ENCODE peak calls at places on chromosomes 4 and X, in nine cellular contexts. M is choroid plexus epithelial cell, B is pancreas, V is AG10803, U is Peyer's patch, T is AG04450, N is BJ, R is GM12865, Q is NB4. D is an unnamed sample.

GRCh38 chrX:20729421-20729820 is 462.7 kb upstream of the RPS6KA3 start:
- DNase-seq in M (peak; percentile 2), B (no peak), V (peak; percentile 81), U (no peak), T (no peak), N (no peak), R (no peak), Q (no peak), D (peak; percentile 21)

GRCh38 chr4:73721901-73722300 is 18.5 kb upstream of the CXCL8 start:
- DNase-seq in M (peak; percentile 47), B (no peak), V (no peak), U (no peak), T (no peak), N (no peak), R (no peak), Q (no peak), D (no peak)

GRCh38 chr4:84492737-84493091 is 6.4 kb downstream of the NKX6-1 start:
- DNase-seq in M (no peak), B (no peak), V (no peak), U (no peak), T (no peak), N (no peak), R (no peak), Q (no peak), D (no peak)

GRCh38 chr4:37604464-37604863 is 81.7 kb downstream of the RELL1 start:
- DNase-seq in M (no peak), B (no peak), V (peak; percentile 63), U (no peak), T (no peak), N (no peak), R (peak; percentile 4), Q (peak; percentile 30), D (peak; percentile 59)

GRCh38 chr4:24644983-24645764 is 60.8 kb upstream of the DHX15 start:
- DNase-seq in M (no peak), B (no peak), V (no peak), U (no peak), T (no peak), N (no peak), R (no peak), Q (no peak), D (peak; percentile 13)

GRCh38 chr4:162560073-162560472 is 396.3 kb upstream of the FSTL5 start:
- DNase-seq in M (no peak), B (no peak), V (no peak), U (no peak), T (no peak), N (no peak), R (no peak), Q (no peak), D (no peak)

GRCh38 chr4:121654738-121655137 is 42.0 kb downstream of the ANXA5 start:
- DNase-seq in M (no peak), B (no peak), V (no peak), U (no peak), T (no peak), N (no peak), R (peak; percentile 36), Q (no peak), D (no peak)

GRCh38 chrX:151393514-151393913 is 3.5 kb upstream of the VMA21 start:
- DNase-seq in M (peak; percentile 9), B (no peak), V (no peak), U (peak; percentile 31), T (no peak), N (no peak), R (peak; percentile 57), Q (peak; percentile 65), D (no peak)

GRCh38 chrX:74535211-74535621 is 79.2 kb downstream of the RLIM start:
- DNase-seq in M (peak; percentile 79), B (no peak), V (peak; percentile 70), U (no peak), T (no peak), N (peak; percentile 12), R (peak; percentile 35), Q (peak; percentile 81), D (peak; percentile 70)

GRCh38 chrX:85851418-85851817 is 195.9 kb downstream of the CHM start:
- DNase-seq in M (peak; percentile 34), B (no peak), V (no peak), U (no peak), T (no peak), N (no peak), R (peak; percentile 27), Q (no peak), D (peak; percentile 8)

GRCh38 chrX:119067023-119067739 is 5.6 kb upstream of the CT47C1 start:
- DNase-seq in M (peak; percentile 75), B (peak; percentile 26), V (peak; percentile 53), U (peak; percentile 37), T (peak; percentile 15), N (no peak), R (peak; percentile 10), Q (peak; percentile 46), D (peak; percentile 74)

GRCh38 chr4:130233377-130234047 is 1137.6 kb downstream of the C4orf33 start:
- DNase-seq in M (peak; percentile 14), B (no peak), V (no peak), U (no peak), T (no peak), N (no peak), R (peak; percentile 38), Q (peak; percentile 22), D (peak; percentile 15)

GRCh38 chr4:47642985-47643745 is 158.1 kb downstream of the ATP10D start:
- DNase-seq in M (peak; percentile 58), B (no peak), V (peak; percentile 83), U (no peak), T (no peak), N (no peak), R (no peak), Q (no peak), D (peak; percentile 42)

GRCh38 chr4:73984736-73985527 is 3.1 kb downstream of the PPBP start:
- DNase-seq in M (no peak), B (no peak), V (no peak), U (no peak), T (no peak), N (no peak), R (no peak), Q (no peak), D (no peak)

DNA sequence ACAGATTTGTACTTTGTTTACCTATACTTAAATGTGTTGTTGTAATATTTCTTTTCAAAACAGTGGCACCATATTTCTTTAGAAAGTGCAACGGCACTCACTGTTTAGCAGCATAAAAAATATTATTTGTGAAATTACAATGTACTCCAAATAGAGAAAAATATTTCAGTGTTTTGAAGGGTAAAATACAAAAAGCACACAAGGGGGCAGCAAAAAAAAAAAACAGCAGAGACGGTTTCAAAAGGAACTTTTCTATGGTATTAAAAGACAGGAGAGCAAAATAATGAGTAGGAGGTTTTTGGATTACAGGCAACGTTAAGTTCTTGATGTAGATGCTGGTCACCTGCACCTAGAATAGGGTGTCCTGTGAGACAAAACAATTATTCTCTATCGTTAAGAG is 2.0 kb downstream of the NUDT11 start:
- DNase-seq in M (peak; percentile 30), B (no peak), V (no peak), U (no peak), T (no peak), N (no peak), R (no peak), Q (no peak), D (no peak)
- TF ChIP-seq CTCF in M (no peak), B (no peak), V (peak; percentile 40), U (no peak), T (peak; percentile 45), N (peak; percentile 33), R (no peak), Q (no peak), D (peak; percentile 33)

GRCh38 chr4:88012652-88013051 is 5.2 kb downstream of the PKD2 start:
- DNase-seq in M (no peak), B (no peak), V (no peak), U (no peak), T (no peak), N (no peak), R (peak; percentile 20), Q (peak; percentile 77), D (no peak)
- H3K4me3 ChIP-seq in M (no peak overlapping the region), B (no peak overlapping the region), V (no peak overlapping the region), U (no peak overlapping the region), T (no peak overlapping the region), N (no peak overlapping the region), R (no peak overlapping the region), Q (no peak overlapping the region), D (no peak overlapping the region)

DNA sequence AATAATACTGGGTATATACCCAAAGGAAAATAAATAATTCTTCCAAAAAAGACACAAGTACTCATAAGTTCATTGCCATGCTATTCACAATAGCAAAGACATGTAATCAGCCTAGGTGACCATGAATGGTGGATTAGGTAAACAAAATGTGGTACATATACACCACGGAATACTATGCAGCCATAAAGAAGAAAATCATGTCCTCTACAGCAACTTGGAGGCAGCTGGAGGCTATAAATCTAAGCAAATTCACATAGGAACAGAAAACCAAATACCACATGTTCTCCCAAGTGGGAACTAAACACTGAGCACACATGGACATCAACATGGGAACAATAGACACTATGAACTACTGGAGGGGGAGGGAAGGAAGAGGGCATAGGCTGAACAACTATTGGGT is 146.2 kb downstream of the ATRX start:
- DNase-seq in M (no peak), B (no peak), V (no peak), U (no peak), T (no peak), N (no peak), R (no peak), Q (no peak), D (no peak)
- TF ChIP-seq CTCF in M (no peak), B (no peak), V (no peak), U (no peak), T (no peak), N (no peak), R (no peak), Q (no peak), D (no peak)

DNA sequence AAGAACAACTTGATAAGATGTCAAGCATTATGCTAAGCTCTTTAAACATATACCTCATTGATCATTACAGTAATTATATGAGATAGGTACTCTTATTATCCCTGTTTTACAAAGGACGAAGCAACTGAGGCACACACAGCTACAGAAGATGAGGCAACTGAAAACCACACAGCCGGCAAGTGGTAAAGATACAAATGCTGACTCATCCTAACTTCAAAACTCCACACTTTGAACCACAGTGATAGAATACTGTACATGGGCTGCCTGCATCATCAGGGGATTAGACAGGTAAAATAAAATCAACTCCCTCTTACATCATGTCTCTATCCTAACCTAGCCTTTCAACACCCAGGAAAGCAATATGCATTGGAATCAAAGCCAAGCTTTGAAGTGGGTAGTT is 47.8 kb downstream of the LHFPL1 start:
- DNase-seq in M (no peak), B (no peak), V (no peak), U (no peak), T (no peak), N (no peak), R (no peak), Q (peak; percentile 2), D (no peak)
- H3K4me3 ChIP-seq in M (no peak overlapping the region), B (no peak overlapping the region), V (no peak overlapping the region), U (no peak overlapping the region), T (no peak overlapping the region), N (no peak overlapping the region), R (no peak overlapping the region), Q (no peak overlapping the region), D (no peak overlapping the region)

GRCh38 chrX:44003975-44004374 is 30.8 kb upstream of the NDP start:
- DNase-seq in M (no peak), B (no peak), V (peak; percentile 3), U (no peak), T (no peak), N (no peak), R (no peak), Q (no peak), D (peak; percentile 51)
- TF ChIP-seq CTCF in M (no peak), B (no peak), V (no peak), U (no peak), T (no peak), N (no peak), R (no peak), Q (no peak), D (no peak)

GRCh38 chr4:54061873-54062272 is 2.5 kb downstream of the CHIC2 start:
- DNase-seq in M (no peak), B (no peak), V (no peak), U (no peak), T (no peak), N (no peak), R (no peak), Q (no peak), D (no peak)
- H3K4me3 ChIP-seq in M (peak overlapping the region; percentile 80), B (no peak overlapping the region), V (peak overlapping the region; percentile 92), U (peak overlapping the region; percentile 84), T (peak overlapping the region; percentile 88), N (peak overlapping the region; percentile 87), R (peak overlapping the region; percentile 75), Q (peak overlapping the region; percentile 94), D (peak overlapping the region; percentile 95)

D was measured in fibroblast of pulmonary artery.